ENCODE peak calls at places on chromosomes 16 and 17, in nine cellular contexts. C is GM12864; L is lower leg skin; Z is CD8-positive, alpha-beta T cell; E is K562; J is H7; X is heart left ventricle; O is CD4-positive, alpha-beta memory T cell; U is prostate gland. M is an unnamed sample.

GRCh38 chr17:66330646-66331037 is 28.2 kb downstream of the PRKCA start:
- DNase-seq in C (no peak), L (no peak), Z (no peak), E (no peak), J (no peak), X (no peak), O (no peak), U (no peak), M (no peak)

GRCh38 chr16:56986361-56986760 is 3.0 kb upstream of the NLRC5 start:
- DNase-seq in C (no peak), L (no peak), Z (no peak), E (no peak), J (no peak), X (no peak), O (no peak), U (no peak), M (no peak)

GRCh38 chr17:42010898-42011516 is 6.2 kb downstream of the DNAJC7 start:
- DNase-seq in C (no peak), L (no peak), Z (no peak), E (peak; percentile 95), J (peak; percentile 56), X (no peak), O (no peak), U (no peak), M (no peak)

GRCh38 chr17:45222273-45222993 is 748 bp downstream of the FMNL1 start:
- DNase-seq in C (no peak), L (no peak), Z (peak; percentile 61), E (peak; percentile 56), J (no peak), X (peak; percentile 33), O (peak; percentile 59), U (no peak), M (no peak)

GRCh38 chr17:79714746-79715145 is 16.0 kb upstream of the ENPP7 start:
- DNase-seq in C (no peak), L (no peak), Z (no peak), E (no peak), J (no peak), X (no peak), O (no peak), U (no peak), M (no peak)

GRCh38 chr16:58360041-58360634 is 32.1 kb upstream of the GINS3 start:
- DNase-seq in C (no peak), L (no peak), Z (no peak), E (no peak), J (no peak), X (no peak), O (no peak), U (no peak), M (no peak)

GRCh38 chr17:1989135-1989534 is 36.0 kb downstream of the RTN4RL1 start:
- DNase-seq in C (no peak), L (peak; percentile 63), Z (no peak), E (no peak), J (no peak), X (no peak), O (no peak), U (no peak), M (no peak)

GRCh38 chr16:82773018-82773417 is 146.2 kb downstream of the CDH13 start:
- DNase-seq in C (no peak), L (no peak), Z (no peak), E (no peak), J (no peak), X (no peak), O (no peak), U (no peak), M (peak; percentile 51)

GRCh38 chr17:5413682-5414081 is 5.8 kb downstream of the NUP88 start:
- DNase-seq in C (no peak), L (no peak), Z (no peak), E (no peak), J (no peak), X (no peak), O (no peak), U (no peak), M (no peak)

GRCh38 chr16:20383106-20384029 is 21.2 kb downstream of the PDILT start:
- DNase-seq in C (peak; percentile 19), L (peak; percentile 28), Z (peak; percentile 4), E (peak; percentile 71), J (peak; percentile 78), X (no peak), O (no peak), U (peak; percentile 61), M (peak; percentile 62)

GRCh38 chr17:47267354-47267828 is 13.8 kb downstream of the ITGB3 start:
- DNase-seq in C (no peak), L (no peak), Z (no peak), E (no peak), J (no peak), X (no peak), O (no peak), U (no peak), M (no peak)

GRCh38 chr17:82400206-82400605 is 17.9 kb upstream of the HEXD start:
- DNase-seq in C (no peak), L (no peak), Z (no peak), E (no peak), J (no peak), X (no peak), O (no peak), U (no peak), M (peak; percentile 85)

GRCh38 chr16:57544129-57544653 is 1.7 kb downstream of the ADGRG5 start:
- DNase-seq in C (peak; percentile 93), L (no peak), Z (no peak), E (peak; percentile 59), J (peak; percentile 27), X (no peak), O (no peak), U (no peak), M (no peak)

GRCh38 chr16:87297918-87298631 is 19.1 kb downstream of the C16orf95 start:
- DNase-seq in C (no peak), L (no peak), Z (peak; percentile 13), E (peak; percentile 65), J (peak; percentile 93), X (no peak), O (no peak), U (no peak), M (peak; percentile 58)

GRCh38 chr17:81911969-81912368 is 770 bp upstream of the PCYT2 start:
- DNase-seq in C (no peak), L (no peak), Z (no peak), E (no peak), J (no peak), X (no peak), O (no peak), U (no peak), M (no peak)

DNA sequence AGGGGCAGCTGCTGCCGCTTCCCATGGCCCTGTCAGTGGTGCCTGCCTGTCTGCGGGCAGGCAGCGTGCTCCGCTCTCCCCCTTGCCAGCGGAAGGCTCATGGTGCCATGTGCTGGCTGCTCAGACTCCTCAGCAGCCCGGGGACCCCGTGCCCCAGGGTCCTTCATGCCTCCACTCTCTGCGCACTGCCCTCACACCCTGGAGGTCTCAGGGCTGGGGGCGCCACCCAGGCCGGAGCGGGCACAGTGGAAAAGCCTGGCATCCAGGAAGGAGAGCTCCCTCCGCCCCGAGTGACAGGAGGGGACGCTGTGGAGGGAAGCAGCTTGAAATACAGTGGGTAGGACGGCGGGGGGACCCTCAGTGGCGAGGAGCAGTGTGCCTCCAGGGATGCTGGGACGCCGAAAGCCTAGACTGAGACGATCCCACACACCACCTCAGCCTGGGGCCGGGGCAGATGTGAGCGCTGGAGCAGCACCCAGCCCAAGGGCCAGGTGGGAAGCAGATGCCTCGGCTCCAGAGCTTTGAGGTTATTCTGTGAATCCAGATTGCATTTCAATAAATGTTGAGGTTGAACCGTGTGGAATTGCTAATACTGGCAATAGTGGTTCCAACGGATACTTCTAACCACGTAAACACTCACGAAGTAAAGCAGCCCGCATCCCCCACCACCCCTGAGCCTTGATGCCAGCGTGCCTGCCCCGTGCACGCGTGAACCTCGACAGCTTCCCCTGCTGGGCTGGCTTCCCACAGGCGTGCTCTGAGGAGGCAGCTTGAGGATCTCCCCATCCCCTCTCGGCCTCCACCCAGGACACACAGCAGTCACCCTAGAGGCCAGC is 6.5 kb downstream of the TMEM204 start:
- DNase-seq in C (no peak), L (no peak), Z (no peak), E (no peak), J (peak; percentile 61), X (peak; percentile 21), O (no peak), U (no peak), M (no peak)
- H3K4me3 ChIP-seq in C (no peak overlapping the region), L (no peak overlapping the region), Z (no peak overlapping the region), E (no peak overlapping the region), J (no peak overlapping the region), X (no peak overlapping the region), O (no peak overlapping the region), U (no peak overlapping the region), M (no peak overlapping the region)

DNA sequence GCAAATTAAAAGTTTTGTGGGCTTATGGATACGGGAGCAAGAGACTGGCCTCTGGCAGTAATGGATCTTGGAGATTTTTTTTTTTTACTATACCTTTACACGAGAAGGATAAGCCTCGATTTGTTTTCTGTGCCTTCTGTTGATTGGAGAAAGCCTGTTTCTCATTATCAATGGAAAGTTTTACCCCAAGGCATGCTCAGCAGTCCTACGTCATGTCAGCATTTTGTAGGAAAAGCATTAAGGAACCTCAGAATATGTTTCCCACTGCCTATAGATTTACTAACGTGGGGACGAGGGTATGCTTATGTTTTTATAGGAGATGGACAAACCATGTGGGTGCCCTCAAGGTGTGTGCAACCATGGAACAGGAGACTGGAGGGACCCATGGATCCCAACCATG is 26.8 kb downstream of the CD300LG start:
- DNase-seq in C (no peak), L (no peak), Z (no peak), E (no peak), J (no peak), X (no peak), O (no peak), U (no peak), M (no peak)
- H3K4me3 ChIP-seq in C (no peak overlapping the region), L (no peak overlapping the region), Z (no peak overlapping the region), E (no peak overlapping the region), J (no peak overlapping the region), X (no peak overlapping the region), O (no peak overlapping the region), U (no peak overlapping the region), M (no peak overlapping the region)

GRCh38 chr17:12983986-12984932 is 33.6 kb downstream of the ELAC2 start:
- DNase-seq in C (no peak), L (peak; percentile 55), Z (no peak), E (no peak), J (no peak), X (peak; percentile 83), O (no peak), U (no peak), M (no peak)
- H3K4me3 ChIP-seq in C (no peak overlapping the region), L (no peak overlapping the region), Z (no peak overlapping the region), E (no peak overlapping the region), J (no peak overlapping the region), X (no peak overlapping the region), O (no peak overlapping the region), U (no peak overlapping the region), M (no peak overlapping the region)

DNA sequence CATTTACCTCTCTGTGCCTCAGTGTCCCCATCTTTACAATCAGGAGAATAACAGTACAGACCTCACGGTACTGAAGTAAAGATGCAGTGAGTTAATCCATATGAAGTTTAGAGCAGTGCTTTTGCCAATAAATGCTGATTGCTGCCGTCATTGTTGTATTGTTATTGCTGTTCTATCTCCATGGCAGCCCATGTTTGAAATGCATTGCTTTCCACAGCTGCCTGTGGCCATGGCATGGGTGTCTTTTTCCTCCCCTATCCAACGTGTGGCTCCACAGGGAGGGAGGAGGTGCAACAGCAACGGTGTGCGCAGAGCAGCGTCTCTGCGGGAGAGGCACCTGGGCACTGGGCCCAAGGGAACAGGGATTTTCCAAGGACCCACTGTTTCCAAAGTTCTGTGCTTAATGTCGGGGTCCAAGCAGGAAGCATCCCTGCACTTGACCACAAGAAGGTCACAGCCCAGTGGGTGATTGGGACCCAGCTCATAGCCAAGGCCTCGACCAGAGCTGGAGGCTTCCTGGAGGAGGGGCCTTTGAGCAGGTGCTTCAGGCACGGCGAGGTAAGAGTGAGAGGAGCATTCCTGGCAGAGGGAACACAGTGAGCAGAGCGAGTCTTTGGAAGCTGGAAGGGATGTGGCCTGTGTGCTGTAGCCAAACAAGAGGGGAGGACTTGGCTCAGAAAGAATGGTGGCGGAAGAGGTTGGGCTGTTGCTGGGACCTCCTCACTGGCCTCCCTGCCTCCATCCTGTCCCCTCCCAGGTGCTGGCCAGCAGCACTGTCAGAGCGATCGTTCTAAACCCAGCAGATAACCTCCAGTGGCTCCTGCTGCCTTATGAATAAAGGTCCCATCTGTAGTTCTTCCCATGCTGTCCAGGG is 3.9 kb downstream of the RAI1 start:
- DNase-seq in C (no peak), L (peak; percentile 26), Z (no peak), E (no peak), J (peak; percentile 40), X (no peak), O (no peak), U (peak; percentile 36), M (no peak)
- H3K4me3 ChIP-seq in C (no peak overlapping the region), L (no peak overlapping the region), Z (no peak overlapping the region), E (no peak overlapping the region), J (no peak overlapping the region), X (no peak overlapping the region), O (no peak overlapping the region), U (no peak overlapping the region), M (no peak overlapping the region)